ENCODE peak calls at places on chromosomes 7 and 10, in five cellular contexts. L, D, K, U and J are unnamed samples.

GRCh38 chr10:132860527-132860926 is 74.6 kb upstream of the NKX6-2 start:
- DNase-seq in D (no peak), L (peak), K (no peak), U (peak), J (no peak)

GRCh38 chr7:67725437-67725836 is 728.8 kb downstream of the TYW1 start:
- DNase-seq in D (no peak), L (no peak), U (no peak), K (no peak), J (no peak)

GRCh38 chr10:88117227-88117626 is 253.8 kb downstream of the PTEN start:
- DNase-seq in U (no peak), L (no peak), K (no peak), D (no peak), J (no peak)

GRCh38 chr10:97499561-97500296 is 1.0 kb downstream of the UBTD1 start:
- DNase-seq in U (no peak), D (peak), L (no peak), K (no peak), J (no peak)

GRCh38 chr10:34584164-34584563 is 230.9 kb downstream of the PARD3 start:
- DNase-seq in L (no peak), U (no peak), K (no peak), D (no peak), J (no peak)

GRCh38 chr10:30858499-30858898 is 173.2 kb downstream of the ZNF438 start:
- DNase-seq in U (no peak), K (no peak), D (no peak), L (no peak), J (no peak)

GRCh38 chr10:94546058-94546595 is 539 bp downstream of the HELLS start:
- DNase-seq in D (peak), U (no peak), L (peak), K (no peak), J (peak)

GRCh38 chr7:119132439-119132838 is 907.9 kb downstream of the ANKRD7 start:
- DNase-seq in K (no peak), L (no peak), D (no peak), U (no peak), J (no peak)

GRCh38 chr10:101777857-101778145 is 1.9 kb upstream of the FGF8 start:
- DNase-seq in K (no peak), L (no peak), U (no peak), D (peak), J (no peak)

GRCh38 chr10:19663344-19663743 is 152.9 kb upstream of the PLXDC2 start:
- DNase-seq in L (no peak), D (no peak), U (no peak), K (no peak), J (no peak)

GRCh38 chr10:97724341-97724941 is 10.9 kb downstream of the MARVELD1 start:
- DNase-seq in L (no peak), D (no peak), K (no peak), U (no peak), J (no peak)

GRCh38 chr10:36612436-36612835 is 513.0 kb upstream of the ANKRD30A start:
- DNase-seq in L (no peak), U (peak), D (no peak), K (no peak), J (no peak)

GRCh38 chr10:120475844-120476791 is 19.1 kb downstream of the PLPP4 start:
- DNase-seq in D (no peak), L (no peak), U (peak), K (no peak), J (no peak)

GRCh38 chr7:95927781-95928180 is 155.4 kb downstream of the DYNC1I1 start:
- DNase-seq in D (peak), K (no peak), U (no peak), L (no peak), J (no peak)

GRCh38 chr10:123147635-123148413 is at the start of gene HMX2:
- DNase-seq in L (no peak), D (peak), K (no peak), U (peak), J (peak)

GRCh38 chr7:132636581-132636980 is 60.3 kb upstream of the PLXNA4 start:
- DNase-seq in K (no peak), U (no peak), D (no peak), L (no peak), J (no peak)

GRCh38 chr7:151243411-151244155 is 4.9 kb downstream of the SMARCD3 start:
- DNase-seq in L (no peak), D (no peak), U (peak), K (no peak), J (no peak)

GRCh38 chr7:157432957-157433576 is 96.3 kb downstream of the DNAJB6 start:
- DNase-seq in L (peak), K (no peak), D (peak), U (peak), J (no peak)

GRCh38 chr7:128090492-128090891 is 59.3 kb upstream of the LRRC4 start:
- DNase-seq in D (no peak), L (no peak), U (no peak), K (no peak), J (no peak)

GRCh38 chr10:15451137-15452094 is 80.3 kb upstream of the FAM171A1 start:
- DNase-seq in U (no peak), D (no peak), K (no peak), L (peak), J (no peak)

GRCh38 chr10:2972216-2972615 is 95.1 kb upstream of the PFKP start:
- DNase-seq in D (no peak), U (no peak), L (no peak), K (no peak), J (no peak)

GRCh38 chr10:61941202-61941651 is 39.7 kb downstream of the ARID5B start:
- DNase-seq in K (no peak), L (no peak), U (no peak), D (no peak), J (no peak)

GRCh38 chr10:29174389-29174788 is 114.5 kb upstream of the LYZL1 start:
- DNase-seq in K (no peak), L (no peak), U (no peak), D (no peak), J (no peak)

GRCh38 chr10:48363617-48364355 is 57.3 kb downstream of the MAPK8 start:
- DNase-seq in K (peak), U (no peak), D (peak), L (peak), J (no peak)

GRCh38 chr7:128430207-128430606 is 20.4 kb upstream of the IMPDH1 start:
- DNase-seq in D (no peak), U (no peak), L (no peak), K (no peak), J (no peak)

GRCh38 chr7:5320391-5320790 is 37.6 kb downstream of the SLC29A4 start:
- DNase-seq in L (no peak), D (no peak), K (no peak), U (no peak), J (no peak)

DNA sequence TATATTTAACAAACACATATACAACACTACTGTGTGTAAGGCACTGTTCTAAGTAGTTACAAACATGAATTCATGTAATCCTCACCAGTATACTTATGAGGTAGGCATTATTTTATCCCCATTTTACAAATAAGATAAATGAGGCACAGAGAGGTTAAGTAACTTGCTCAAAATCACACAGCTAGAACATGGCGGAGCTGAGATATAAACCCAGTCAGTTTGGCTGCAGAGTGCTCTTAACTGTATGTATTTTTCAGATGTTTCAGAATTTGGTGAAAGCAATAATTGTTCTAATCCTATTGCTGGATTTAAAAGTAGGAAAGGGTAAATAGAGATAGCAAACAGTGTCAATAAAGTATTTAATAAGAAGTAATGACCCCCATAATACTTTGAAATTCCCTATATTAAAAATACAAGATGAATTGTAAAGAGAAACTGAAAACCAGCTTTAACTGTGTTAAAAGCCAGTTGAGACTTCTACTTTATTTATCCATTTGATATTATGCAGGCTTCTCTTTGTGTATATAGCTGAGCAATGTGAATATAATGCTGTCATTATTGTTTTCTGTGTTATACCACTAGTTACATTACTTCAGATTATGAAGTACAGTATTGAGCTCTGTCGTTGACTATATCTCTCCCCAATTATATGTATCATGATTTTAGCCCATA is 32.3 kb upstream of the RPA3 start:
- DNase-seq in U (no peak), L (no peak), D (no peak), K (no peak), J (no peak)
- TF ChIP-seq TAF1 in U (no peak), L (no peak), D (no peak), K (no peak), J (no peak)

GRCh38 chr10:77162697-77163096 is 474.9 kb downstream of the KCNMA1 start:
- DNase-seq in D (no peak), K (no peak), L (no peak), U (no peak), J (no peak)
- TF ChIP-seq TAF1 in D (no peak), K (no peak), L (no peak), U (no peak), J (no peak)

DNA sequence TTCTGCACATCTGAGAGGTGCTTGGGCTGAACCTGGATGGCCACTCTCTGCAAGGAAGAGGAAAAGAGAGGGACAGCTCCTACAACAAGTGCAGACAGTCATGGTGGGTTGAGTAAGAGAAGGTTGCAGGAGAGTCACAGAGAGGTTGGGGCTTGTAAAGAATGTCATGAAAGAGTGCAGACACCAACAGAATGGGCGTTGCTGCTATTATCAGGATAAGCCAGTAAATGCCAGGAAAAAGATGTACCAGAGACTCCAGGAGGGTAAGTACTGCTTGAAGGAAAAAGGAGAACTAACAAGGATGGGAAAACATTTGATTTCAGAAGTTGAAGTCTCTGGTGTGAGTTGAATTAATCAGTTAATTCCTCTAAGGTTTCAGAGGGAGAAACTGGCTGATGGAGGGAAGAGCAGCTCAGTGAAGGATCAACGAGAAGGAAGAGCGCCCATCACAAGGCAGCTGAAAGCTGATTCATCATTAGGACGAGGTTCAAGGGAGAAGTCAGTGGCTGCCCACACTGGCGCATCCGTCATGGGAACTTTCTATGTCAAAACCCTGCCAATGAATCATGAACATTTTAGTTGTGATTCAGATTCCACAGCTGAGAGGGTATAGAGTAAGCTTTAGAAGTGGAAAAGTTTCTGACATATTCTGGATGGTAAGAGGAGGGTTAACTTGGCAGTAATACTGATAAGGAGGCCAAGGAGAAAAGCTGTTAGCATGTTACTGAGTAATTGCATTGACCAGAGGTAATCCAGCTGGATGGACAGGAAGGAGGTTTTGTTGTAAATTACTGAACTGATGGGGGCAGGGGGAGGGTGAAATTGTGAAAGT is 78.0 kb upstream of the NRP1 start:
- DNase-seq in U (no peak), K (no peak), D (no peak), L (no peak), J (no peak)
- TF ChIP-seq TAF1 in U (no peak), K (no peak), D (no peak), L (no peak), J (no peak)

GRCh38 chr7:17937506-17938115 is 2.7 kb downstream of the SNX13 start:
- DNase-seq in D (no peak), L (no peak), K (no peak), U (no peak), J (no peak)
- TF ChIP-seq TAF1 in D (no peak), L (no peak), K (no peak), U (no peak), J (no peak)

GRCh38 chr7:137734221-137734620 is 112.6 kb downstream of the DGKI start:
- DNase-seq in D (no peak), U (no peak), L (no peak), K (no peak), J (no peak)

GRCh38 chr7:137727413-137727812 is 119.4 kb downstream of the DGKI start:
- DNase-seq in L (no peak), U (no peak), K (no peak), D (no peak), J (no peak)

GRCh38 chr7:137728426-137728825 is 118.3 kb downstream of the DGKI start:
- DNase-seq in L (no peak), D (no peak), U (no peak), K (no peak), J (no peak)

DNA sequence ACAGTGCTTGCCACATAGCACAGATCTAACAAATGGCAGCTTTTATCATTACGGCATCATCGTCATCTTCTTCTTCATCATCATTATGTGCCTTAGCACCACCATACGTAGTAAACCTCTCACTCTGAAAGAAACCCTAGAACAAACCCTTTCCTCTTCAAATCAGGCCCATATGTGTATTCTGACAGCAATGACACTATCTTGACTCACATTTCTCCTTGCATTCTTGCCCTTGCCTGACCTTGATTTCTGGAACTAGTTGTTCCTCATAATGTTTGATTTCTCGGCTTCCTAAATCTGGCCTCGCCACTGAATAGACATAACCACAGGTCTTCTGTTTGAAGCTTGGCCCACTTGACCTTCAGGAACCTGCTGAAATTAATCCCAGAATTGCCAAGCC is 115.3 kb downstream of the DGKI start:
- DNase-seq in K (no peak), D (no peak), U (no peak), L (no peak), J (no peak)
- TF ChIP-seq TAF1 in K (no peak), D (no peak), U (no peak), L (no peak), J (no peak)